ENCODE peak calls at places on chromosomes 1 and 21, in four cellular contexts. I is H1, A is IMR-90, K is H9. Y is an unnamed sample.
A peak's percentile ranks its signal among the peaks of the same experiment; 100 is the strongest.

GRCh38 chr1:187876775-187877174 is 1048.0 kb downstream of the PLA2G4A start:
- DNase-seq in I (no peak), A (no peak), K (no peak), Y (no peak)

GRCh38 chr1:19811206-19811851 is 3.8 kb downstream of the RNF186 start:
- DNase-seq in I (no peak), A (peak; percentile 49), K (peak; percentile 72), Y (peak; percentile 72)

GRCh38 chr1:157286646-157287420 is 148.6 kb upstream of the ETV3 start:
- DNase-seq in I (no peak), A (no peak), K (peak; percentile 8), Y (no peak)

GRCh38 chr1:26728645-26729044 is 32.8 kb downstream of the ARID1A start:
- DNase-seq in I (no peak), A (no peak), K (no peak), Y (no peak)

GRCh38 chr1:207649204-207649753 is 4.3 kb downstream of the CR1L start:
- DNase-seq in I (no peak), A (no peak), K (no peak), Y (peak; percentile 75)

GRCh38 chr1:109643385-109644230 is 12.3 kb upstream of the GSTM4 start:
- DNase-seq in I (peak; percentile 74), A (peak; percentile 65), K (peak; percentile 93), Y (peak; percentile 85)

GRCh38 chr21:36699026-36699545 is at the start of gene SIM2:
- DNase-seq in I (no peak), A (peak; percentile 52), K (peak; percentile 58), Y (peak; percentile 63)

GRCh38 chr21:34909492-34910292 is 139.4 kb downstream of the RUNX1 start:
- DNase-seq in I (no peak), A (peak; percentile 51), K (no peak), Y (peak; percentile 31)

GRCh38 chr1:75630004-75630403 is 19.1 kb upstream of the SLC44A5 start:
- DNase-seq in I (no peak), A (no peak), K (peak; percentile 47), Y (peak; percentile 87)

GRCh38 chr1:208486677-208487076 is 242.5 kb upstream of the PLXNA2 start:
- DNase-seq in I (no peak), A (no peak), K (no peak), Y (no peak)

GRCh38 chr1:33328817-33329216 is 7.9 kb upstream of the A3GALT2 start:
- DNase-seq in I (no peak), A (no peak), K (no peak), Y (no peak)

GRCh38 chr1:176863613-176864012 is 300.9 kb downstream of the ASTN1 start:
- DNase-seq in I (no peak), A (no peak), K (no peak), Y (peak; percentile 55)

GRCh38 chr21:34884346-34884929 is 164.7 kb downstream of the RUNX1 start:
- DNase-seq in I (no peak), A (no peak), K (no peak), Y (no peak)

GRCh38 chr1:54819195-54819536 is 18.0 kb upstream of the TTC22 start:
- DNase-seq in I (no peak), A (no peak), K (no peak), Y (no peak)

GRCh38 chr1:222829868-222830267 is 15.0 kb downstream of the DISP1 start:
- DNase-seq in I (no peak), A (peak; percentile 82), K (no peak), Y (no peak)

GRCh38 chr1:223819730-223820514 is 25.8 kb downstream of the TP53BP2 start:
- DNase-seq in I (no peak), A (peak; percentile 89), K (no peak), Y (peak; percentile 93)

GRCh38 chr1:73065585-73065984 is 783.2 kb upstream of the NEGR1 start:
- DNase-seq in I (no peak), A (no peak), K (peak; percentile 54), Y (peak; percentile 57)

GRCh38 chr1:167861664-167862381 is 52.1 kb downstream of the ADCY10 start:
- DNase-seq in I (no peak), A (no peak), K (no peak), Y (peak; percentile 38)

GRCh38 chr1:167860231-167860923 is 53.6 kb downstream of the ADCY10 start:
- DNase-seq in I (no peak), A (peak; percentile 69), K (no peak), Y (no peak)

GRCh38 chr1:167863921-167864279 is 50.0 kb downstream of the ADCY10 start:
- DNase-seq in I (no peak), A (no peak), K (no peak), Y (no peak)

GRCh38 chr1:167862432-167863076 is 51.4 kb downstream of the ADCY10 start:
- DNase-seq in I (no peak), A (peak; percentile 90), K (no peak), Y (no peak)

DNA sequence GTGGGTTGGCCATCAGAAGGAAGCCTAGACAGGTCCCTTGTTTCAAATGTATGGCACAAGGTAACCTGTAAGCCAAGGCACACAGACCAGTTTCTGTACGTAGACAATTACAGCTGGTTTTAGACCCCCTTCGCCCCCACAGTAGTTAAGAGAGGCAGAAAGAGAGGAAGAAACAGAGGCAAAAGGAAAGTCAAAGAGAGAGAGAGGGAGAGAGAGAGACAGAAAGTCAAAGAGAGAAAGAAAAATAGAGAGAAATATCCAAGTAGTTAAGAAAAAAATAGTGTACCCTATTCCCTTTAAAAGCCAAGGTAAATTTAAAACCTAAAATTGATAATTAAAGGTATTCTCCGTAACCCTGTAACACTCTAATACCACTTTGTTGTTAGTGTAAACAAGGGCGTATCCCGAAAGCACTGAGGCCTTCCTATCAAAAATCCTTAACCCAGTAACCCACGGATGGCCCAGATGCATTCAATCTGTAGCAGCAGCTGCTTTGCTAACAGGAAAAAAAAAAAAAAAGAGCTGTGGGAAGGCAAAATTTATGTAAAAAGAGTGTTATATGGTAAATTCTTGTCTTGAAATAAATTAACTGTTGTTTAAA is 49.4 kb downstream of the ADCY10 start:
- DNase-seq in I (no peak), A (no peak), K (no peak), Y (no peak)
- H4K8ac ChIP-seq in I (no peak overlapping the region), A (no peak overlapping the region), K (no peak overlapping the region), Y (no peak overlapping the region)

GRCh38 chr21:30434033-30434631 is 4.1 kb downstream of the KRTAP13-4 start:
- DNase-seq in I (peak; percentile 50), A (no peak), K (peak; percentile 76), Y (peak; percentile 83)
- H3K56ac ChIP-seq in I (no peak overlapping the region), A (no peak overlapping the region), K (no peak overlapping the region), Y (no peak overlapping the region)

GRCh38 chr21:39314155-39315027 is 959 bp upstream of the BRWD1 start:
- DNase-seq in I (no peak), A (peak; percentile 65), K (peak; percentile 63), Y (peak; percentile 79)
- H4K8ac ChIP-seq in I (peak overlapping the region; percentile 99), A (peak overlapping the region; percentile 14), K (no peak overlapping the region), Y (no peak overlapping the region)

GRCh38 chr1:116833655-116834054 is 76.1 kb upstream of the PTGFRN start:
- DNase-seq in I (no peak), A (no peak), K (no peak), Y (no peak)
- H3K56ac ChIP-seq in I (no peak overlapping the region), A (no peak overlapping the region), K (no peak overlapping the region), Y (no peak overlapping the region)

DNA sequence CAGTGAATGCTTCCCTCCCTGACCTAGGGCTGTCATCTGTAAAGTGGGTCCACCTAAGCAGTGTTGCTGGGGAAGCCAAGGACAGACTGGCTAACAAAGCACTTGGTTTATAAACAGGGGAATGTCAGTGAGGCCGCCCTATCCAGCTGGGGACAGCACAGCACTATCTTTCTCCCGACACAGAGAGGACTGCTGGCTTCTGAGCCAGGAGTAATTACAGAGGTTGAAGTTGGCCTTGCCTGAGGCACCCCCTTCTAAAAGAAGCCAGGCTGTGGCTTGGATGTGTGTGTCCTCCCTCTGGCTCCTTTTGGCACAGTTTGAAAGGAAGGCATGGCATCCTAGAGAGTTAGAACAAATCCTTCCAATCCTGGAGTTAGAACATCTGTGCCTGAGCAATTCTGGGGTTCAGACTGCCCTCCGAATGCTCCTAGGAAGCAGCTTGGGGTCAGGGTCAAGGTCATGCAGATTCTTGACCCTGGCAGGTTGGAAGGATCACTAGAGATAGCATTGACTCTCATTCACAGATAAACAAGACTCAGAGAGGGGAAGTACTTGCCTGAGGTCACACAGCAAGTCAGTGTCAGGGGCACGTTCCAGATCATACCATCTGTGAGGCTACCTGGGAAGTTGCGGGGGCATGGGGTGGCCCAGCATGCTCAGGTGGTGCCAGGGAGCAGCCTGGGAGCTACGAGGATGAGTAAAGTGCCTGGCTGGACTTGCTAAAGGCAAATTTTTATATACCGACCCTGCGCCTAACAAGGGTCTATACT is 1.3 kb upstream of the LDLRAP1 start:
- DNase-seq in I (no peak), A (no peak), K (no peak), Y (no peak)
- H4K8ac ChIP-seq in I (no peak overlapping the region), A (no peak overlapping the region), K (no peak overlapping the region), Y (no peak overlapping the region)

GRCh38 chr1:38213720-38214367 is 167.3 kb upstream of the POU3F1 start:
- DNase-seq in I (no peak), A (no peak), K (no peak), Y (no peak)

GRCh38 chr1:38208720-38209632 is 162.4 kb upstream of the POU3F1 start:
- DNase-seq in I (no peak), A (no peak), K (no peak), Y (no peak)

GRCh38 chr1:38207906-38208305 is 161.3 kb upstream of the POU3F1 start:
- DNase-seq in I (no peak), A (no peak), K (no peak), Y (no peak)

GRCh38 chr1:38209986-38210385 is 163.4 kb upstream of the POU3F1 start:
- DNase-seq in I (no peak), A (no peak), K (no peak), Y (no peak)

DNA sequence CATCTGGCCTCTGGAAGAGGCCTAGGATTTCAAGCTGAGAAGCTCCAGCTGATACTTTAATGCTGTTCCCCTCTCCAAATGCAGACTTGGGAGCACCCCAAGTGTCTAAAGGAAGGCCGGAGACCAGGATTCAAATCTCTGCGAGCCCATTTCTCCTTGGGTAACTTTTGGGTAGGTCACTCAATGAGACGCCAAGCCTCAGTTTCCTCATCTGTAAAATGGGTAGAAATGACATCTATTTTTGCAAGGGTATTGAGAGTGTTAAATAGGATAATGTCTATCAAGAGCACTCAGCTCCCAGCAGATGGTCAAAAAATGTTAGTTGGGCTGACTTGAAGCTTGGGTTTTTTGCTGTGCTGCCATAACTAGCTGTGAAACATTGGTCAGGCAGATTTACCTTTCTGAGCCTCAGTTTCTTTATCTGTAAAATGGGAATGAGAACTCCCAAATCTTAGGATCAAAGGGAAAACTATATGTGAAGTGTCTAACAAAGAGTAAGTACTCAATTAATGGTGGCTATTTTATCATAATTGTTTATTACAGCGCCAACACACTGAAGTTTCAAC is 164.1 kb upstream of the POU3F1 start:
- DNase-seq in I (no peak), A (no peak), K (no peak), Y (no peak)
- H3K56ac ChIP-seq in I (no peak overlapping the region), A (no peak overlapping the region), K (no peak overlapping the region), Y (no peak overlapping the region)

GRCh38 chr1:23601968-23602876 is 42.9 kb upstream of the ID3 start:
- DNase-seq in I (no peak), A (no peak), K (no peak), Y (no peak)
- H4K8ac ChIP-seq in I (no peak overlapping the region), A (no peak overlapping the region), K (no peak overlapping the region), Y (no peak overlapping the region)